ENCODE peak calls at places on chromosomes 5 and 9, in seven cellular contexts. U, A, F, Y, Q, P and X are unnamed samples.

GRCh38 chr5:168826292-168826725 is 247.1 kb upstream of the PANK3 start:
- DNase-seq in U (no peak), A (no peak), F (no peak), Y (no peak), Q (no peak), P (no peak), X (no peak)

GRCh38 chr5:159385994-159386711 is 55.9 kb upstream of the IL12B start:
- DNase-seq in U (no peak), A (no peak), F (no peak), Y (no peak), Q (no peak), P (no peak), X (no peak)

GRCh38 chr9:13064060-13064459 is 215.4 kb downstream of the MPDZ start:
- DNase-seq in U (no peak), A (no peak), F (no peak), Y (no peak), Q (no peak), P (no peak), X (no peak)

GRCh38 chr5:112205840-112206239 is 213.2 kb downstream of the EPB41L4A start:
- DNase-seq in U (no peak), A (peak), F (no peak), Y (no peak), Q (no peak), P (no peak), X (peak)

GRCh38 chr9:7671847-7672246 is 127.7 kb downstream of the DMAC1 start:
- DNase-seq in U (no peak), A (no peak), F (no peak), Y (no peak), Q (no peak), P (no peak), X (no peak)

GRCh38 chr5:78293856-78294249 is 645 bp downstream of the AP3B1 start:
- DNase-seq in U (no peak), A (no peak), F (no peak), Y (no peak), Q (no peak), P (no peak), X (no peak)

GRCh38 chr9:138080979-138081378 is 203.4 kb downstream of the CACNA1B start:
- DNase-seq in U (no peak), A (no peak), F (no peak), Y (no peak), Q (peak), P (no peak), X (no peak)

GRCh38 chr9:72185561-72185960 is 36.3 kb downstream of the GDA start:
- DNase-seq in U (no peak), A (no peak), F (no peak), Y (no peak), Q (no peak), P (no peak), X (no peak)

GRCh38 chr5:119470105-119470763 is 17.9 kb downstream of the HSD17B4 start:
- DNase-seq in U (no peak), A (peak), F (no peak), Y (no peak), Q (no peak), P (no peak), X (no peak)

DNA sequence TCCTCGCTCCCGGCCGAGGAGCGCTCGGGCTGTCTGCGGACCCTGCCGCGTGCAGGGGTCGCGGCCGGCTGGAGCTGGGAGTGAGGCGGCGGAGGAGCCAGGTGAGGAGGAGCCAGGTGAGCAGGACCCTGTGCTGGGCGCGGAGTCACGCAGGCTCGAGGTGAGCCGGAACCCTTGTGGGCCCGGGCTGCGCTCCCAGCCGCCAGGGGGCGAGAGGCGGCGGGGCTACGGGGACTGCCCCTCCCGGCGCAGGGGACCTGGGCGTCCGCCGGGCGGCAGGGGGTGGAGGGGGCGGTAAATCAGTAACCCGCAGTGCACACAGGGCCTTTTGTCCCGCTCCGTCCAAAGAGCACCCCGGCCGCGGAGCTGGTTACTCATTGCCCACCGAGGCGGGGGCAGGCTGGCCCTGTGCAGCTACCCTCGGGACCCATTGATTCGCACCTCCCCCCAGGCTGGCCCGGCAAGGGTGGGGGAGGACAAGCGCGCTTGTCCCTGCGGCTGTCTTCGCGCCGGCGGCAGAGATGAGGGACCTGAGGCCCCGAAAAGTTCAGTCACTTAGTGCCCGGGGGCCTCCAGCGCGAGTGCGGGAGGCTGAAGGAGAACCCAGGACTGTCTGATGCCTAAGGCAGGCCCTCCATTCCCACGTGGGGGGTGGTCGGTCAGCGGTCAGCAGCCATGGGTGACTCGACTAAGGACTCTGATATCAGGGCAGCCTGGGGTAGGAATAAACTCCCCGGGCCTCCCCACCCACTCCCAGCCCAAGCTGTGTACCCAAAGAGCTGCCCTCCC is 397 bp downstream of the FGFR4 start:
- DNase-seq in U (no peak), A (peak), F (peak), Y (peak), Q (peak), P (peak), X (peak)
- TF ChIP-seq CTCF in U (peak), A (peak), F (peak), Y (peak), Q (peak), P (peak), X (peak)

DNA sequence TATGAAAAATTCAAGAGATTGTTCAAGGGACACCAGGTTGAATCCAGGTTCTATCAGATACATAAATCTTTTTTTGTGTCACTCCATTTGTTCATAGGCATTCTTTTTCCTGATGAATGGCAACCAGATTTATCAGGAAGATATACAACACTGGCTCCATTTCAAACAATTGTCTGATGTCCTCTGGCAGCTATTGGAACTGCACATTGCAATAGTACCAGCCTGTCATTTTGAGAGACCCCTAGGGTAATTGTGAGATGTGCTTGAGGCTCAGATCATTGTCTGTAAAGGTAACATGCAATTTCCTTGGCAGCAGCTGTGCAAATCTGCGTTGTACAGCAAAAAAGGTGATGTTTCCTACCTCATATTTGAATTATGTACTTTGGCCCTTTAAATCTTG is 25.9 kb downstream of the KCTD16 start:
- DNase-seq in U (no peak), A (no peak), F (no peak), Y (no peak), Q (no peak), P (no peak), X (no peak)
- TF ChIP-seq CTCF in U (no peak), A (no peak), F (no peak), Y (no peak), Q (no peak), P (no peak), X (no peak)

GRCh38 chr5:145934276-145934675 is 2.1 kb upstream of the SH3RF2 start:
- DNase-seq in U (no peak), A (no peak), F (no peak), Y (no peak), Q (no peak), P (no peak), X (no peak)

GRCh38 chr5:145937432-145938250 is 1.3 kb downstream of the SH3RF2 start:
- DNase-seq in U (no peak), A (peak), F (no peak), Y (no peak), Q (no peak), P (no peak), X (no peak)

GRCh38 chr5:145939532-145940065 is 3.2 kb downstream of the SH3RF2 start:
- DNase-seq in U (no peak), A (no peak), F (no peak), Y (no peak), Q (no peak), P (no peak), X (no peak)

GRCh38 chr5:145938699-145939531 is 2.5 kb downstream of the SH3RF2 start:
- DNase-seq in U (no peak), A (no peak), F (no peak), Y (no peak), Q (no peak), P (no peak), X (no peak)

DNA sequence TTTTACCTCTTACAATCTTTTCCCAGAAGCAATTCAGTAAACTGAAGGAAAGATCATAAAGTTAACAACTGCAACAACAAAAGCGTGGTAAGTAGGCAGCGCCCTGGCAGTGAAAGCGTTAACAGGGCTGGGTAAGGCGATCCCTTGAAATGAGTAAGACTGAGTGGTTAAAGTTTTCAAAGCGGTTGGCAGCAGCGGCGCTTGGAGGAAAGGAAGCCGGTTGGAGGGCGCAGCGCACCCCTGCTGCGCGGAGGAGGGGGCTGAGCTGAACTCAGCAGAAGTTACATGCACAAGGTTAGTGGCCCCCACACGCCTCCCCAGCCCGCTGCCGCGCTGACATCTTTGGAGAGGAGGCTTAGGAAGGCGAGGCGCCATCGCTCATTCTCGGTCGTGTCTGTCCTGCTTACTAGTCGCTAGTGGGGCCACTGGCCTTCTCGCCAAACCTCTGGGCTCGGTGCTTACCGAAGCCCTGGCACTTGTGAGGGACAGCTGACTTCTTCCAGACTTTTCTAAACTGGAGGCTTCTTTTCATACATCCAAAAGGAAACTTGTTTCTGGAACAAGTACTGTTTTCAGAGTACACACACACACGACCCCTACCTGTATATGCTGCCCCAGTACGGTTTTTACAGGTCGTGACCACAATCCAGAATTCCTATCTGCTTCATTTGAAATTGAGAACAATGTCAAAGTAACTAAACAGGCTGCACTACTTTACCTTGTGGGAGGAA is at the start of gene SH3RF2:
- DNase-seq in U (no peak), A (peak), F (no peak), Y (peak), Q (peak), P (peak), X (peak)
- TF ChIP-seq CTCF in U (no peak), A (no peak), F (no peak), Y (no peak), Q (no peak), P (no peak), X (no peak)

GRCh38 chr5:4198461-4198860 is 602.8 kb downstream of the IRX1 start:
- DNase-seq in U (no peak), A (no peak), F (peak), Y (no peak), Q (no peak), P (no peak), X (no peak)
- TF ChIP-seq CTCF in U (no peak), A (no peak), F (no peak), Y (no peak), Q (no peak), P (no peak), X (no peak)

GRCh38 chr5:39526914-39527477 is 102.2 kb upstream of the DAB2 start:
- DNase-seq in U (no peak), A (no peak), F (no peak), Y (no peak), Q (no peak), P (peak), X (no peak)
- TF ChIP-seq CTCF in U (no peak), A (no peak), F (no peak), Y (no peak), Q (no peak), P (no peak), X (no peak)

GRCh38 chr9:129884220-129885017 is 49.2 kb downstream of the USP20 start:
- DNase-seq in U (peak), A (peak), F (peak), Y (peak), Q (peak), P (peak), X (peak)
- TF ChIP-seq CTCF in U (peak), A (no peak), F (peak), Y (no peak), Q (no peak), P (no peak), X (no peak)

GRCh38 chr5:170338272-170338671 is 40.7 kb upstream of the LCP2 start:
- DNase-seq in U (no peak), A (no peak), F (no peak), Y (no peak), Q (no peak), P (no peak), X (no peak)

GRCh38 chr5:170341545-170341944 is 44.0 kb upstream of the LCP2 start:
- DNase-seq in U (no peak), A (no peak), F (no peak), Y (no peak), Q (no peak), P (no peak), X (no peak)

GRCh38 chr5:170339780-170340167 is 42.2 kb upstream of the LCP2 start:
- DNase-seq in U (no peak), A (no peak), F (no peak), Y (no peak), Q (no peak), P (no peak), X (no peak)

GRCh38 chr5:170337055-170337454 is 39.5 kb upstream of the LCP2 start:
- DNase-seq in U (no peak), A (no peak), F (no peak), Y (no peak), Q (no peak), P (no peak), X (no peak)

GRCh38 chr5:170338933-170339779 is 41.6 kb upstream of the LCP2 start:
- DNase-seq in U (no peak), A (peak), F (no peak), Y (no peak), Q (no peak), P (no peak), X (no peak)
- TF ChIP-seq CTCF in U (peak), A (peak), F (peak), Y (no peak), Q (peak), P (peak), X (no peak)